ENCODE peak calls at places on chromosomes 1 and 21, in eight cellular contexts. H is IMR-90, A is neuronal stem cell, C is fibroblast of lung, D is SK-N-MC, N is GM23248, I is K562, Z is kidney. E is an unnamed sample.

GRCh38 chr1:16173447-16174260 is 17.8 kb upstream of the EPHA2 start:
- DNase-seq in H (peak; percentile 50), A (no peak), C (peak; percentile 63), D (no peak), N (peak; percentile 82), I (peak; percentile 38), Z (peak; percentile 95), E (peak; percentile 80)

GRCh38 chr1:230155021-230155420 is 88.0 kb downstream of the GALNT2 start:
- DNase-seq in H (no peak), A (no peak), C (no peak), D (no peak), N (no peak), I (no peak), Z (no peak), E (no peak)

GRCh38 chr1:12159826-12160225 is 7.0 kb upstream of the TNFRSF1B start:
- DNase-seq in H (no peak), A (no peak), C (no peak), D (no peak), N (no peak), I (no peak), Z (peak; percentile 68), E (no peak)

GRCh38 chr21:35448876-35449599 is 399.9 kb upstream of the RUNX1 start:
- DNase-seq in H (no peak), A (no peak), C (no peak), D (no peak), N (no peak), I (no peak), Z (no peak), E (no peak)

GRCh38 chr1:224884428-224884827 is 45.0 kb upstream of the DNAH14 start:
- DNase-seq in H (peak; percentile 33), A (no peak), C (no peak), D (peak; percentile 26), N (no peak), I (no peak), Z (no peak), E (no peak)

GRCh38 chr1:89489037-89489729 is 35.4 kb upstream of the LRRC8B start:
- DNase-seq in H (peak; percentile 2), A (no peak), C (peak; percentile 62), D (no peak), N (peak; percentile 77), I (no peak), Z (no peak), E (no peak)

GRCh38 chr1:198934901-198935301 is 296.1 kb downstream of the PTPRC start:
- DNase-seq in H (peak; percentile 51), A (no peak), C (no peak), D (peak; percentile 52), N (peak; percentile 38), I (no peak), Z (no peak), E (no peak)

GRCh38 chr1:226939439-226940028 is 560 bp upstream of the COQ8A start:
- DNase-seq in H (no peak), A (no peak), C (no peak), D (no peak), N (no peak), I (peak; percentile 69), Z (peak; percentile 92), E (no peak)

GRCh38 chr1:90708826-90709225 is 8.3 kb downstream of the BARHL2 start:
- DNase-seq in H (no peak), A (no peak), C (no peak), D (no peak), N (no peak), I (no peak), Z (no peak), E (no peak)

GRCh38 chr1:966603-967295 is 467 bp downstream of the PLEKHN1 start:
- DNase-seq in H (peak; percentile 50), A (peak; percentile 35), C (peak; percentile 47), D (no peak), N (peak; percentile 90), I (peak; percentile 91), Z (peak; percentile 94), E (peak; percentile 87)

GRCh38 chr1:198122693-198123092 is 34.1 kb upstream of the NEK7 start:
- DNase-seq in H (peak; percentile 45), A (no peak), C (no peak), D (no peak), N (peak; percentile 53), I (peak; percentile 54), Z (no peak), E (no peak)

GRCh38 chr1:243496806-243497205 is 241.0 kb downstream of the SDCCAG8 start:
- DNase-seq in H (no peak), A (no peak), C (no peak), D (no peak), N (no peak), I (no peak), Z (no peak), E (no peak)

GRCh38 chr1:201307239-201307638 is 23.9 kb downstream of the PKP1 start:
- DNase-seq in H (peak; percentile 15), A (no peak), C (no peak), D (no peak), N (peak; percentile 87), I (no peak), Z (no peak), E (no peak)

GRCh38 chr1:6111991-6112689 is 66.5 kb downstream of the KCNAB2 start:
- DNase-seq in H (no peak), A (no peak), C (no peak), D (no peak), N (no peak), I (no peak), Z (peak; percentile 34), E (no peak)

GRCh38 chr1:245216356-245217110 is 61.7 kb downstream of the KIF26B start:
- DNase-seq in H (no peak), A (no peak), C (no peak), D (no peak), N (peak; percentile 42), I (no peak), Z (no peak), E (peak; percentile 69)

GRCh38 chr1:4652631-4653327 is 1.6 kb upstream of the AJAP1 start:
- DNase-seq in H (no peak), A (peak; percentile 62), C (no peak), D (no peak), N (peak; percentile 55), I (peak; percentile 85), Z (peak; percentile 86), E (peak; percentile 89)

GRCh38 chr1:208052926-208053407 is 142.0 kb upstream of the CD34 start:
- DNase-seq in H (no peak), A (no peak), C (no peak), D (no peak), N (no peak), I (no peak), Z (no peak), E (no peak)
- H3K9ac ChIP-seq in H (no peak overlapping the region), A (no peak overlapping the region), C (no peak overlapping the region), D (no peak overlapping the region), N (no peak overlapping the region), I (no peak overlapping the region), Z (no peak overlapping the region), E (no peak overlapping the region)

DNA sequence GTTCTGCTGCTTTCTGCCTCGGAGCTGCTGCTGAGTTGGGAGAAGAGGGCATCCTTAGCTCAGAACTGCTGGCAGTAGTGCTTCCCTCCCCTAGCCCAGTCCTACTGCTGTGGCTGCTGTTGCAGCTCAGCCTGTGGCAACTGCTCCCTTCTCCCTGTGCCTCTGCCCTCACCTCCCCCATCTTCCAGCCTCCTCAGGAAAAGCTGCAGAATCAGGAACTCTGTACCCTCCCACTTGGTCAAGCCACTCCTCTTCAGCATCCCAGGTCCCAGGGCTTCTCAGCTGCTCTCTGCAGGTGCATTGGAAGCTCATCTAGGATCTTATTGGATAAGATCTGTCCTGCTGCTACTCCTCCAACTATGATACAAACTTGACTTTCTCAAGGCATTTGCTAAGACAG is 316.7 kb downstream of the BRINP2 start:
- DNase-seq in H (no peak), A (no peak), C (no peak), D (no peak), N (no peak), I (no peak), Z (no peak), E (peak; percentile 74)
- H3K9ac ChIP-seq in H (no peak overlapping the region), A (no peak overlapping the region), C (no peak overlapping the region), D (no peak overlapping the region), N (no peak overlapping the region), I (no peak overlapping the region), Z (no peak overlapping the region), E (no peak overlapping the region)

GRCh38 chr1:212431656-212432055 is 1.1 kb upstream of the NENF start:
- DNase-seq in H (no peak), A (no peak), C (no peak), D (no peak), N (no peak), I (no peak), Z (no peak), E (no peak)

GRCh38 chr1:212430955-212431394 is 1.7 kb upstream of the NENF start:
- DNase-seq in H (peak; percentile 53), A (no peak), C (no peak), D (no peak), N (no peak), I (peak; percentile 35), Z (no peak), E (no peak)

GRCh38 chr1:212432163-212432705 is 486 bp upstream of the NENF start:
- DNase-seq in H (no peak), A (no peak), C (no peak), D (no peak), N (peak; percentile 48), I (peak; percentile 50), Z (no peak), E (no peak)

GRCh38 chr1:212433577-212434462 is 1.1 kb downstream of the NENF start:
- DNase-seq in H (no peak), A (no peak), C (no peak), D (no peak), N (peak; percentile 38), I (no peak), Z (no peak), E (no peak)

DNA sequence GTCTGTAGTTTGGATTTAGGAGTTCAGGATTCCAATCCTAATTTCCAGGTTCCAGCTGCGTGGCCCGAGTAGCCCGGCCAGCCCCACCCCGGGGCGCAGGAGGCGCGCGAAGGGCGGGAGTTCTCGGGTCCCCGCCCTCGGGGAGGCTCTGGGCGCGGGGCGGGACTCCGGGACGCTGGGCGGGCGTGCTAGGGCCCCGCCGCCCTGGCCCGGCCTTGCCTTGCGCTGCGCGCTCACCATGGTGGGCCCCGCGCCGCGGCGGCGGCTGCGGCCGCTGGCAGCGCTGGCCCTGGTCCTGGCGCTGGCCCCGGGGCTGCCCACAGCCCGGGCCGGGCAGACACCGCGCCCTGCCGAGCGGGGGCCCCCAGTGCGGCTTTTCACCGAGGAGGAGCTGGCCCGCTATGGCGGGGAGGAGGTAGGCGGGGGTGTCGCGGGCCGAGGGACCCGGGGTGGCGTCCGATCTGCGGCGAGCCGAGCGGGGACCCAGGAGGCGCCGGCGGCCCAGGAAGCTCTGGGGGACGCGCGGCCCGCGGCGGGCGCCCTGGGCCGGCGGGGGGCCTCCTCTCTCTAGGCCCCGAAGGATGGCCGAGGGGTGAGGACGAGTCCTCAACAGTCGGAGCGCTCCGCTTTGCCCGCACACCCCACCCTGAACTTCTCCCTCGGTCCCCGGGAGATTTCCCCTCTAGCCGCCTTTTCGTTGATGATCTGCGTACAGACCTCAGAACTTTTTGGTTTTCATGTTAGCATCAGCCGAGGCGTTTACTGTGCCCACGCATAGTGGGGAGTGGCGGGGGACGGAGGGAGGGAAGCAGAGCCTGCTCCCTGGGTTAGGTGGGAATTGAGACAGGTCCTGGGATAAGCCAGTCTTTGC is at the start of gene NENF:
- DNase-seq in H (peak; percentile 72), A (peak; percentile 64), C (peak; percentile 77), D (no peak), N (peak; percentile 97), I (peak; percentile 99), Z (peak; percentile 93), E (peak; percentile 86)
- H3K9ac ChIP-seq in H (peak within 1 kb of the TSS; percentile 93), A (peak within 1 kb of the TSS; percentile 63), C (peak within 1 kb of the TSS; percentile 73), D (peak within 1 kb of the TSS; percentile 85), N (peak within 1 kb of the TSS; percentile 80), I (peak within 1 kb of the TSS; percentile 95), Z (peak within 1 kb of the TSS; percentile 66), E (peak within 1 kb of the TSS; percentile 11)

GRCh38 chr1:50047916-50048694 is 24.4 kb upstream of the AGBL4 start:
- DNase-seq in H (no peak), A (peak; percentile 26), C (no peak), D (no peak), N (no peak), I (no peak), Z (peak; percentile 68), E (peak; percentile 90)

GRCh38 chr1:50048791-50049190 is 25.0 kb upstream of the AGBL4 start:
- DNase-seq in H (no peak), A (no peak), C (no peak), D (no peak), N (no peak), I (no peak), Z (no peak), E (no peak)
- H3K9ac ChIP-seq in H (no peak overlapping the region), A (no peak overlapping the region), C (no peak overlapping the region), D (no peak overlapping the region), N (no peak overlapping the region), I (no peak overlapping the region), Z (no peak overlapping the region), E (no peak overlapping the region)

E was measured in endodermal cell.